ENCODE peak calls at places on chromosomes 5 and 9, in eight cellular contexts. I is lung, R is uterus, Z is SK-N-SH, C is PC-9, P is cardiac muscle cell, X is psoas muscle, L is heart right ventricle. N is an unnamed sample.

GRCh38 chr5:124872615-124873014 is 126.2 kb upstream of the ZNF608 start:
- DNase-seq in I (no peak), R (no peak), Z (no peak), C (no peak), P (no peak), X (no peak), L (no peak), N (no peak)

GRCh38 chr5:176994460-176995121 is 12.0 kb downstream of the UIMC1 start:
- DNase-seq in I (peak), R (no peak), Z (no peak), C (peak), P (peak), X (no peak), L (peak), N (no peak)

GRCh38 chr9:108521063-108521462 is 334.7 kb downstream of the ACTL7B start:
- DNase-seq in I (no peak), R (no peak), Z (no peak), C (no peak), P (peak), X (no peak), L (no peak), N (no peak)

GRCh38 chr5:112995764-112996618 is 19.4 kb downstream of the DCP2 start:
- DNase-seq in I (peak), R (peak), Z (peak), C (peak), P (peak), X (peak), L (peak), N (peak)

GRCh38 chr5:71974622-71975021 is 132.7 kb upstream of the MAP1B start:
- DNase-seq in I (no peak), R (no peak), Z (no peak), C (no peak), P (no peak), X (no peak), L (no peak), N (peak)

GRCh38 chr9:98226516-98226915 is 28.9 kb downstream of the TBC1D2 start:
- DNase-seq in I (no peak), R (no peak), Z (no peak), C (peak), P (no peak), X (no peak), L (no peak), N (no peak)

GRCh38 chr5:177433658-177434217 is 7.3 kb downstream of the GRK6 start:
- DNase-seq in I (no peak), R (no peak), Z (no peak), C (no peak), P (no peak), X (peak), L (no peak), N (no peak)

GRCh38 chr9:90842378-90842777 is 40.8 kb downstream of the SYK start:
- DNase-seq in I (no peak), R (no peak), Z (no peak), C (no peak), P (no peak), X (no peak), L (no peak), N (no peak)

GRCh38 chr9:7760014-7760415 is 39.6 kb downstream of the DMAC1 start:
- DNase-seq in I (no peak), R (no peak), Z (no peak), C (no peak), P (peak), X (peak), L (peak), N (no peak)

GRCh38 chr9:135907006-135907434 is 326 bp downstream of the CAMSAP1 start:
- DNase-seq in I (no peak), R (no peak), Z (no peak), C (no peak), P (peak), X (no peak), L (no peak), N (no peak)

GRCh38 chr5:56961746-56962145 is 9.8 kb upstream of the MIER3 start:
- DNase-seq in I (no peak), R (no peak), Z (no peak), C (no peak), P (no peak), X (no peak), L (no peak), N (no peak)

GRCh38 chr5:73615085-73615484 is 10.9 kb upstream of the ARHGEF28 start:
- DNase-seq in I (no peak), R (no peak), Z (no peak), C (peak), P (no peak), X (no peak), L (no peak), N (no peak)

GRCh38 chr9:27572566-27572917 is 739 bp downstream of the C9orf72 start:
- DNase-seq in I (peak), R (no peak), Z (peak), C (peak), P (peak), X (no peak), L (peak), N (no peak)

GRCh38 chr5:67414712-67415111 is 218.1 kb upstream of the CD180 start:
- DNase-seq in I (no peak), R (no peak), Z (no peak), C (no peak), P (peak), X (no peak), L (no peak), N (no peak)

GRCh38 chr5:6804766-6805165 is 91.5 kb downstream of the TENT4A start:
- DNase-seq in I (no peak), R (no peak), Z (no peak), C (no peak), P (peak), X (no peak), L (no peak), N (no peak)

GRCh38 chr9:132192728-132193127 is 30.9 kb downstream of the NTNG2 start:
- DNase-seq in I (no peak), R (no peak), Z (no peak), C (no peak), P (no peak), X (no peak), L (no peak), N (no peak)

GRCh38 chr5:4698596-4698995 is 441.5 kb upstream of the ADAMTS16 start:
- DNase-seq in I (no peak), R (no peak), Z (no peak), C (peak), P (no peak), X (no peak), L (no peak), N (no peak)

GRCh38 chr5:174402224-174402812 is 322.1 kb upstream of the MSX2 start:
- DNase-seq in I (no peak), R (no peak), Z (peak), C (no peak), P (no peak), X (no peak), L (no peak), N (no peak)

DNA sequence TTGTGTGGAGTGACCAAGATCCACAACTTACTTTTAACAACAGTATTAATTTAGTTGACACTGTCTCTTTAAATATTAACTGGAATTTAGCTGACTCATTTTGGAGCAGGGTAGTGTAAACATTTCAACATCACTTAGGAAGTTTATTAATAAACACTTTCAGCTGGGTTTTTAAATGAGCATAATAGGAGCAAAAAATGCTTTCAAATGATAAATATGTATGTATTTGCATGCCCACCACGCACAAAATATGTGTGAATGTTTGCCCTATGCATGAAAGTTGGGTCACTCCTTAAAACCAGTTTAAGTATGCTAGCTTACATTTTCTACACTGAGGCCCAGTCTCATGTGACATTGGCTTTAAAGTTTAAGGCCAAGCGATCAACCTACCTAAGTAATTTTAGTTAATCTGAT is 2.9 kb downstream of the ZFAND5 start:
- DNase-seq in I (no peak), R (no peak), Z (no peak), C (no peak), P (peak), X (no peak), L (no peak), N (no peak)
- H3K4me3 ChIP-seq in I (peak), R (peak), Z (peak), C (peak), P (peak), X (peak), L (peak), N (peak)

DNA sequence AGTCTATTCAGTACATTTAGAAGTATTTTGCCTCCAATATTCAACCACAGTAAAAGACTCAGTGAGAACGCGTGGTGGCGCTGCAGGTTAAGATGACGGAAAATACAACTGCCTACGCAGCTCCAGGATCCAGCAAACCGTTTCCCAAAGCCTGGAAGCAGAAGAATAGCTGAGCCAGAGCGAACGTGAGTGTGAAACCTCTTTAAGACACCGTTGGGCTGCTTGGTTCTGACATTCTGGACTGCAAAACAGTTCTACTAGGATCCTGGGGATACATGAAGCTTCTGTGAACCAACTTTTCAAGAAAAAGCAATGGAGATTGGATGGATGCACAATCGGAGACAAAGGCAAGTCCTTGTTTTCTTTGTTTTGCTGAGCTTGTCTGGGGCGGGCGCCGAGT is at the start of gene PCDHB16:
- DNase-seq in I (no peak), R (peak), Z (peak), C (no peak), P (peak), X (no peak), L (peak), N (no peak)
- TF ChIP-seq CTCF in I (no peak), R (peak), Z (peak), C (peak), P (no peak), X (peak), L (peak), N (peak)

GRCh38 chr9:74499770-74500583 is 2.8 kb downstream of the RORB start:
- DNase-seq in I (no peak), R (no peak), Z (peak), C (no peak), P (peak), X (peak), L (no peak), N (no peak)
- H3K4me3 ChIP-seq in I (no peak), R (peak), Z (peak), C (no peak), P (no peak), X (peak), L (peak), N (no peak)

DNA sequence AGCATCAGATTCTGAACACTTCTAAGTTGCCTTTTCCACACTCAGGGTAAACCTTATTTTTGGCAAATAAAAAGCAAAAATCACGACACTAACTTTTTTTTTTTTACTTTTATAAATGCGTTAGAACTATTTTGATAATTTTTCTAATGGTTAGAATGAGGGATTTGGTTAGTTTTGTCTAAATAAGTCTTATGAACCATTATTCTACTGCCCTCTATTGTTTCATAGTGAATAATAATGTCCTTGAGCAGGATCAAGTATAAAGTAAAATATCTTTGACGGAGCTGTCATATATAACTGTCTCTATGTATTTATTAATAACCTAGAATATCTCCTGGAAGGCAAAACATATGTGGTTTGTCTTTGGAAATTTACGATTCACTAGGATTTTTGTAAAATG is 631.8 kb downstream of the GABRG2 start:
- DNase-seq in I (no peak), R (no peak), Z (no peak), C (no peak), P (no peak), X (no peak), L (no peak), N (no peak)
- TF ChIP-seq CTCF in I (no peak), R (no peak), Z (peak), C (no peak), P (no peak), X (no peak), L (peak), N (peak)

GRCh38 chr5:76401801-76402250 is 1.3 kb upstream of the IQGAP2 start:
- DNase-seq in I (no peak), R (no peak), Z (no peak), C (no peak), P (no peak), X (no peak), L (no peak), N (no peak)
- H3K4me3 ChIP-seq in I (no peak), R (peak), Z (no peak), C (peak), P (peak), X (peak), L (peak), N (no peak)

DNA sequence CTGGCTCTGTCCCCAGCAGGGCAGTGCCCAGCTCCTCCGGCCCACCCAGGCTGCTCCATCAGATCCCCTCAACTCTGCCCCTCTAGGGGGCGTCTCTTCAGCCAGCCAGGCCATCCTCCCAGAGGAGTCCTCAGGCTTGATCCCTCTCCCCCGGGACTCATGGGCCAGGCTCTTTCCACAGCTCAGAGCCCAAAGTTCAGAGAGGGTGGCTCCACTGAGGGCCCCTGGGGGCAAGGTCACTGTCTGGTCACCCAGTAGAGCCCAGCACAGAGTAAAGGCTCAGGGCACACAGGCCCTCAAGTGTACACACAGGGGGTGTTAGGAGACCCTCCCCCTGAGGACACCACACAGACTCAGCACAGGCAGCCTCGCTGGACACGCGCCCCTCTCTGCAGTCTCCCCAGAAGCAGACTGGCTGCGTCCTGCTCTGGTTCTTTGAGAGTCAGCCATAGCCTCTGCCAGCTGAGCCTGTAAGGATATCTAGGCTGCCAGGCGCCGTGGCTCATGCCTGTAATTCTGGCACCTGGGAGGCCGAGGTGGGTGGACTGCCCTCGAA is 64.8 kb downstream of the PAX5 start:
- DNase-seq in I (no peak), R (no peak), Z (no peak), C (no peak), P (no peak), X (no peak), L (no peak), N (no peak)
- TF ChIP-seq CTCF in I (no peak), R (no peak), Z (no peak), C (no peak), P (no peak), X (no peak), L (no peak), N (no peak)

DNA sequence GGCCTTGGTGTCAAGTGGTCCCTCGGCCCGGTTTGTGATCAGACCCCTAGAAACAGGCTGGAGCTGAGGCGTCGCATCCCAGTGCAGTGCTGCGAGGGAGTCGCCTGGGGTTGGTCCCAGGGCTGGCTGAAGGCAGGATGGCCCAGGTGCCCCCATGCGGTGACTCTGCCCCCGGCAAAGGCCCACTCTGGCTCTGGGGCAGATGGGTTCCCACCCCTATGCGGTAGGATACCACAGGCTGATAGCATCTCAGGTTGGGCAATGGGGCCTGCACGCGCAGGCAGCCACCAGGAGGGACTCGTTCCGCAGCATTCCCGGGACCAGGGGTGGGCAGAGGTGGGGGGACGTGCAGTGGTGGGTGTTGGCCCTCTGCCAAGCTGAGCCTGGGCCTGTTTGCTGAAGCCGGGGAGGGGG is 86.0 kb downstream of the RXRA start:
- DNase-seq in I (no peak), R (no peak), Z (no peak), C (peak), P (no peak), X (peak), L (no peak), N (no peak)
- H3K4me3 ChIP-seq in I (no peak), R (no peak), Z (no peak), C (no peak), P (no peak), X (no peak), L (no peak), N (no peak)

GRCh38 chr5:78912796-78913195 is 72.3 kb downstream of the ARSB start:
- DNase-seq in I (no peak), R (peak), Z (no peak), C (no peak), P (no peak), X (no peak), L (no peak), N (no peak)
- TF ChIP-seq CTCF in I (no peak), R (no peak), Z (no peak), C (no peak), P (no peak), X (no peak), L (no peak), N (no peak)

DNA sequence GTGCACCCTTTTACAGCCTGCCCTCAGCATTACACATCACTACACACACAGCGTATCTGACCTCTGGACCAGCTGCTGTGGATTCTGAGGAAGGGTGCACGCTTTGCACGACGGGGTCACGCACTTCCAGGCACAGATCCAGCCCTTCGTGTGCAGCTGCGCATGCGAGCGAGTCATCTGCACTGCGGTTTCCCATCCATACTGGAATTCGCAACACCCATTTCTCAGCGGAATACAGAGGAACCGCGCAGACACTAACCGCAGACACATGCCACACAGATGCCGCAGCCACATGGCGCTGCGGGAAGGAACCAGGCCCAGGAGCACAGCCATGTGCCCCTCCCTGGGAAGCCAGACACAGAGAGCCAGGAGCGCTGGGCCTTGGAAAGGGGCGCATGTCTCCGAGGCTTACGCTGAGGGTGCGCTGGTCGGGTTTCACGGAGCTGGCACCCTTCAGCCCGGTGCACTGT is 43.5 kb downstream of the PNPLA7 start:
- DNase-seq in I (no peak), R (no peak), Z (no peak), C (no peak), P (no peak), X (peak), L (no peak), N (no peak)
- H3K4me3 ChIP-seq in I (no peak), R (no peak), Z (no peak), C (no peak), P (no peak), X (no peak), L (no peak), N (no peak)

GRCh38 chr9:124800306-124801259 is 23.6 kb downstream of the OLFML2A start:
- DNase-seq in I (peak), R (no peak), Z (no peak), C (no peak), P (peak), X (no peak), L (peak), N (peak)

GRCh38 chr9:124805186-124805585 is 28.3 kb downstream of the OLFML2A start:
- DNase-seq in I (no peak), R (no peak), Z (no peak), C (no peak), P (no peak), X (no peak), L (no peak), N (no peak)

GRCh38 chr9:124801356-124801755 is 24.4 kb downstream of the OLFML2A start:
- DNase-seq in I (no peak), R (no peak), Z (no peak), C (no peak), P (no peak), X (no peak), L (no peak), N (no peak)

GRCh38 chr9:124803911-124804310 is 27.0 kb downstream of the OLFML2A start:
- DNase-seq in I (no peak), R (no peak), Z (no peak), C (no peak), P (no peak), X (no peak), L (no peak), N (no peak)

GRCh38 chr9:124802426-124802825 is 25.5 kb downstream of the OLFML2A start:
- DNase-seq in I (no peak), R (no peak), Z (no peak), C (no peak), P (no peak), X (peak), L (no peak), N (no peak)
- TF ChIP-seq CTCF in I (no peak), R (no peak), Z (no peak), C (no peak), P (no peak), X (no peak), L (no peak), N (no peak)